ENCODE peak calls at places on chromosomes 4 and X, in four cellular contexts. P is IMR-90, B is mesendoderm, E is H1. N is an unnamed sample.

GRCh38 chrX:40260123-40260751 is 162.5 kb upstream of the BCOR start:
- DNase-seq in P (no peak), E (no peak), B (peak), N (no peak)

GRCh38 chr4:168787801-168788200 is 222.3 kb downstream of the CBR4 start:
- DNase-seq in P (no peak), E (no peak), B (no peak), N (no peak)

GRCh38 chr4:78634011-78634664 is 82.6 kb downstream of the ANXA3 start:
- DNase-seq in E (no peak), B (no peak), P (no peak), N (no peak)

GRCh38 chrX:119121341-119121740 is 6.3 kb downstream of the KIAA1210 start:
- DNase-seq in E (no peak), B (no peak), P (peak), N (no peak)

GRCh38 chr4:153447175-153447887 is 18.8 kb upstream of the TMEM131L start:
- DNase-seq in B (no peak), E (no peak), P (peak), N (no peak)

GRCh38 chr4:80305466-80305865 is 30.1 kb upstream of the CFAP299 start:
- DNase-seq in E (no peak), B (no peak), P (peak), N (no peak)

GRCh38 chrX:55907968-55908607 is 190.5 kb downstream of the RRAGB start:
- DNase-seq in B (peak), P (no peak), E (peak), N (peak)

GRCh38 chr4:156933633-156934258 is 37.9 kb downstream of the PDGFC start:
- DNase-seq in B (no peak), P (peak), E (no peak), N (no peak)

GRCh38 chr4:61443813-61444510 is 243.8 kb downstream of the ADGRL3 start:
- DNase-seq in P (peak), B (peak), E (no peak), N (no peak)

GRCh38 chr4:156888762-156889161 is 82.8 kb downstream of the PDGFC start:
- DNase-seq in E (no peak), B (no peak), P (peak), N (no peak)

GRCh38 chrX:103554687-103555417 is 30.5 kb upstream of the TCEAL4 start:
- DNase-seq in E (peak), B (peak), P (peak), N (peak)

GRCh38 chr4:30718889-30719252 is 1.3 kb upstream of the PCDH7 start:
- DNase-seq in E (no peak), B (peak), P (peak), N (no peak)

GRCh38 chrX:44474410-44474809 is 68.2 kb downstream of the FUNDC1 start:
- DNase-seq in B (no peak), P (no peak), E (no peak), N (no peak)

GRCh38 chr4:51855270-51855669 is 12.3 kb downstream of the DCUN1D4 start:
- DNase-seq in P (no peak), E (no peak), B (no peak), N (no peak)

GRCh38 chrX:106952988-106953387 is 32.8 kb downstream of the CLDN2 start:
- DNase-seq in P (no peak), E (no peak), B (no peak), N (no peak)
- H4K5ac ChIP-seq in P (no peak), E (no peak), B (no peak), N (no peak)

GRCh38 chrX:71958281-71958675 is 47.6 kb downstream of the NHSL2 start:
- DNase-seq in E (no peak), B (peak), P (no peak), N (no peak)

GRCh38 chrX:71955530-71956120 is 45.0 kb downstream of the NHSL2 start:
- DNase-seq in P (no peak), B (no peak), E (no peak), N (no peak)

GRCh38 chrX:71953391-71953790 is 42.7 kb downstream of the NHSL2 start:
- DNase-seq in P (no peak), E (no peak), B (no peak), N (no peak)

GRCh38 chrX:71953946-71954345 is 43.3 kb downstream of the NHSL2 start:
- DNase-seq in B (no peak), P (no peak), E (no peak), N (no peak)

DNA sequence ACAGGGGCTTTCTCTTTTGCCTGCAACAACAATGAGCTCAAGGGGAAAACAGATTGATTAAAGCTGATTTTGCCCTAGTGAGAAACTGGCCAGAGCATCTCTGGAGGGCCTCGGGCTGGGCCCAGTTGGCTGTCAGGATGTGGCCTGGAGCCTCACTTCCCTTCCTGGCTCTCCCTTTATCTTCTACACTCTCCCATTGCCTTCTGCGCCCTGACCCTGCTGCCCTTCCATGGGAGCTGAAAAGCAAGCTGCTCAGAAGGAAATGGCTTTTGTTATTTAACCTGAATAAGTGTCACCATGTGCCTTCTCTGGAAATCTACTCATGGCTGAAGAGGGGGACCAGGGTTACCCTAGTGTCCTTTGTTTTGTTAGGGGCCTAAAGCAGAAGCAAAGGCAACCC is 43.8 kb downstream of the NHSL2 start:
- DNase-seq in E (no peak), B (no peak), P (no peak), N (no peak)
- H2AK5ac ChIP-seq in E (peak), B (no peak), P (no peak), N (no peak)

GRCh38 chrX:1029494-1029893 is 183.0 kb downstream of the CRLF2 start:
- DNase-seq in E (no peak), P (no peak), B (no peak), N (no peak)
- H4K5ac ChIP-seq in E (no peak), P (no peak), B (no peak), N (no peak)

GRCh38 chrX:387729-388128 is 1.0 kb upstream of the PPP2R3B start:
- DNase-seq in E (no peak), P (no peak), B (no peak), N (no peak)
- H2AK5ac ChIP-seq in E (no peak), P (no peak), B (no peak), N (no peak)

GRCh38 chr4:122980860-122981259 is 58.5 kb upstream of the NUDT6 start:
- DNase-seq in P (no peak), B (no peak), E (no peak), N (no peak)
- H4K5ac ChIP-seq in P (no peak), B (no peak), E (no peak), N (no peak)